ENCODE peak calls at places on chromosomes 1 and 21, in eight cellular contexts. X is choroid plexus epithelial cell, P is A172, L is WTC11, W is NCI-H1694, R is activated T-cell treated with anti-CD3 and anti-CD28 coated beads for 1 hour, F is AG04449, B is left cardiac atrium. O is an unnamed sample.

GRCh38 chr21:39518845-39519205 is 67.1 kb downstream of the SH3BGR start:
- DNase-seq in W (no peak), P (no peak), X (no peak), L (no peak), R (no peak), F (no peak), B (no peak), O (no peak)

GRCh38 chr1:109840011-109840629 is 70.5 kb upstream of the CSF1 start:
- DNase-seq in F (no peak), L (no peak), W (no peak), P (no peak), B (no peak), X (no peak), R (no peak), O (no peak)

GRCh38 chr1:78533536-78533935 is 42.8 kb downstream of the PTGFR start:
- DNase-seq in P (no peak), X (no peak), F (no peak), W (no peak), L (no peak), B (no peak), R (no peak), O (no peak)

GRCh38 chr1:65681101-65681500 is 111.6 kb upstream of the PDE4B start:
- DNase-seq in X (peak), P (peak), L (no peak), W (no peak), R (no peak), B (no peak), F (no peak), O (peak)

GRCh38 chr1:66996018-66996682 is 57.8 kb downstream of the SLC35D1 start:
- DNase-seq in B (peak), L (peak), R (peak), P (peak), F (no peak), X (peak), W (peak), O (no peak)

GRCh38 chr1:65179148-65179547 is 31.1 kb downstream of the AK4 start:
- DNase-seq in W (no peak), B (no peak), R (no peak), P (no peak), F (no peak), X (peak), L (no peak), O (no peak)

GRCh38 chr1:158972841-158973240 is 36.9 kb upstream of the IFI16 start:
- DNase-seq in B (no peak), L (no peak), X (peak), F (no peak), P (no peak), R (no peak), W (no peak), O (no peak)

GRCh38 chr1:236636017-236636416 is 31.7 kb upstream of the HEATR1 start:
- DNase-seq in X (no peak), P (no peak), R (no peak), B (no peak), W (no peak), L (no peak), F (no peak), O (no peak)

GRCh38 chr21:17783816-17784598 is 35.1 kb downstream of the C21orf91 start:
- DNase-seq in P (no peak), B (no peak), L (no peak), R (no peak), W (no peak), X (no peak), F (no peak), O (no peak)

GRCh38 chr1:54500030-54500389 is 48.0 kb upstream of the ACOT11 start:
- DNase-seq in F (no peak), B (no peak), P (no peak), R (no peak), X (no peak), W (no peak), L (no peak), O (no peak)

GRCh38 chr1:85495556-85495955 is 30.6 kb upstream of the DDAH1 start:
- DNase-seq in B (no peak), R (no peak), P (peak), X (peak), L (no peak), W (no peak), F (no peak), O (peak)

GRCh38 chr1:209688746-209689234 is 13.6 kb downstream of the G0S2 start:
- DNase-seq in B (no peak), L (no peak), R (no peak), X (peak), F (no peak), W (no peak), P (peak), O (peak)

GRCh38 chr21:22020221-22020620 is 1022.0 kb downstream of the NCAM2 start:
- DNase-seq in W (no peak), P (no peak), R (no peak), B (no peak), F (no peak), L (no peak), X (peak), O (no peak)

GRCh38 chr1:154276797-154277196 is 4.4 kb downstream of the HAX1 start:
- DNase-seq in R (no peak), P (no peak), B (no peak), L (peak), X (no peak), W (peak), F (no peak), O (no peak)